ENCODE peak calls at places on chromosomes 16 and 17, in eight cellular contexts. One of them, this sample, is unnamed.
A peak's percentile ranks its signal among the peaks of the same experiment; 100 is the strongest.

GRCh38 chr17:73744411-73744810 is 100.2 kb upstream of the SDK2 start:
- DNase-seq in psoas muscle: no peak
- DNase-seq in WERI-Rb-1: peak; percentile 98
- DNase-seq in IMR-90: no peak
- DNase-seq in pancreas: no peak
- DNase-seq in endodermal cell: no peak
- DNase-seq in breast epithelium: no peak
- DNase-seq in neural progenitor cell: no peak
- DNase-seq in this sample: no peak

GRCh38 chr16:70634861-70635260 is 11.5 kb upstream of the IL34 start:
- DNase-seq in psoas muscle: no peak
- DNase-seq in WERI-Rb-1: no peak
- DNase-seq in IMR-90: peak; percentile 63
- DNase-seq in pancreas: no peak
- DNase-seq in endodermal cell: no peak
- DNase-seq in breast epithelium: no peak
- DNase-seq in neural progenitor cell: no peak
- DNase-seq in this sample: no peak

GRCh38 chr17:77326636-77327035 is 185.9 kb downstream of the SEC14L1 start:
- DNase-seq in psoas muscle: no peak
- DNase-seq in WERI-Rb-1: peak; percentile 5
- DNase-seq in IMR-90: no peak
- DNase-seq in pancreas: no peak
- DNase-seq in endodermal cell: peak; percentile 36
- DNase-seq in breast epithelium: peak; percentile 12
- DNase-seq in neural progenitor cell: no peak
- DNase-seq in this sample: no peak

GRCh38 chr16:87384162-87384999 is 805 bp upstream of the FBXO31 start:
- DNase-seq in psoas muscle: peak; percentile 81
- DNase-seq in WERI-Rb-1: no peak
- DNase-seq in IMR-90: no peak
- DNase-seq in pancreas: no peak
- DNase-seq in endodermal cell: no peak
- DNase-seq in breast epithelium: no peak
- DNase-seq in neural progenitor cell: no peak
- DNase-seq in this sample: no peak

GRCh38 chr17:9645858-9646555 is 690 bp downstream of the USP43 start:
- DNase-seq in psoas muscle: no peak
- DNase-seq in WERI-Rb-1: peak; percentile 59
- DNase-seq in IMR-90: no peak
- DNase-seq in pancreas: peak; percentile 75
- DNase-seq in endodermal cell: peak; percentile 92
- DNase-seq in breast epithelium: peak; percentile 42
- DNase-seq in neural progenitor cell: peak; percentile 73
- DNase-seq in this sample: no peak

GRCh38 chr16:1746693-1747195 is 24.6 kb downstream of the NME3 start:
- DNase-seq in psoas muscle: no peak
- DNase-seq in WERI-Rb-1: no peak
- DNase-seq in IMR-90: no peak
- DNase-seq in pancreas: no peak
- DNase-seq in endodermal cell: no peak
- DNase-seq in breast epithelium: no peak
- DNase-seq in neural progenitor cell: no peak
- DNase-seq in this sample: no peak

GRCh38 chr16:46620265-46621005 is 744 bp downstream of the SHCBP1 start:
- DNase-seq in psoas muscle: no peak
- DNase-seq in WERI-Rb-1: no peak
- DNase-seq in IMR-90: no peak
- DNase-seq in pancreas: no peak
- DNase-seq in endodermal cell: no peak
- DNase-seq in breast epithelium: no peak
- DNase-seq in neural progenitor cell: no peak
- DNase-seq in this sample: no peak

GRCh38 chr17:72985882-72986720 is 106.4 kb downstream of the SLC39A11 start:
- DNase-seq in psoas muscle: peak; percentile 56
- DNase-seq in WERI-Rb-1: peak; percentile 93
- DNase-seq in IMR-90: peak; percentile 80
- DNase-seq in pancreas: peak; percentile 70
- DNase-seq in endodermal cell: peak; percentile 95
- DNase-seq in breast epithelium: peak; percentile 54
- DNase-seq in neural progenitor cell: peak; percentile 88
- DNase-seq in this sample: peak; percentile 31

GRCh38 chr16:70747703-70748631 is 53.0 kb downstream of the VAC14 start:
- DNase-seq in psoas muscle: no peak
- DNase-seq in WERI-Rb-1: no peak
- DNase-seq in IMR-90: peak; percentile 16
- DNase-seq in pancreas: no peak
- DNase-seq in endodermal cell: no peak
- DNase-seq in breast epithelium: peak; percentile 56
- DNase-seq in neural progenitor cell: no peak
- DNase-seq in this sample: no peak

GRCh38 chr16:627458-628239 is 3.1 kb upstream of the WFIKKN1 start:
- DNase-seq in psoas muscle: peak; percentile 89
- DNase-seq in WERI-Rb-1: no peak
- DNase-seq in IMR-90: no peak
- DNase-seq in pancreas: no peak
- DNase-seq in endodermal cell: no peak
- DNase-seq in breast epithelium: no peak
- DNase-seq in neural progenitor cell: no peak
- DNase-seq in this sample: no peak

GRCh38 chr16:8903004-8903403 is 20.9 kb downstream of the LITAFD start:
- DNase-seq in psoas muscle: no peak
- DNase-seq in WERI-Rb-1: no peak
- DNase-seq in IMR-90: no peak
- DNase-seq in pancreas: no peak
- DNase-seq in endodermal cell: no peak
- DNase-seq in breast epithelium: no peak
- DNase-seq in neural progenitor cell: no peak
- DNase-seq in this sample: no peak

GRCh38 chr17:21218101-21218500 is 4.1 kb upstream of the TMEM11 start:
- DNase-seq in psoas muscle: no peak
- DNase-seq in WERI-Rb-1: peak; percentile 27
- DNase-seq in IMR-90: no peak
- DNase-seq in pancreas: no peak
- DNase-seq in endodermal cell: peak; percentile 87
- DNase-seq in breast epithelium: no peak
- DNase-seq in neural progenitor cell: peak; percentile 24
- DNase-seq in this sample: no peak

GRCh38 chr16:56589141-56590039 is at the start of gene MT3:
- DNase-seq in psoas muscle: peak; percentile 69
- DNase-seq in WERI-Rb-1: no peak
- DNase-seq in IMR-90: no peak
- DNase-seq in pancreas: no peak
- DNase-seq in endodermal cell: peak; percentile 81
- DNase-seq in breast epithelium: no peak
- DNase-seq in neural progenitor cell: peak; percentile 85
- DNase-seq in this sample: peak; percentile 21

GRCh38 chr17:57955183-57955952 is at the start of gene CUEDC1:
- DNase-seq in psoas muscle: peak; percentile 93
- DNase-seq in WERI-Rb-1: peak; percentile 84
- DNase-seq in IMR-90: peak; percentile 39
- DNase-seq in pancreas: peak; percentile 77
- DNase-seq in endodermal cell: peak; percentile 93
- DNase-seq in breast epithelium: peak; percentile 55
- DNase-seq in neural progenitor cell: peak; percentile 86
- DNase-seq in this sample: peak; percentile 43

GRCh38 chr17:67503184-67503583 is 126.1 kb downstream of the PITPNC1 start:
- DNase-seq in psoas muscle: no peak
- DNase-seq in WERI-Rb-1: no peak
- DNase-seq in IMR-90: peak; percentile 53
- DNase-seq in pancreas: peak; percentile 37
- DNase-seq in endodermal cell: peak; percentile 44
- DNase-seq in breast epithelium: no peak
- DNase-seq in neural progenitor cell: no peak
- DNase-seq in this sample: no peak

GRCh38 chr16:84647830-84648594 is at the start of gene KLHL36:
- DNase-seq in psoas muscle: peak; percentile 79
- DNase-seq in WERI-Rb-1: peak; percentile 15
- DNase-seq in IMR-90: no peak
- DNase-seq in pancreas: peak; percentile 53
- DNase-seq in endodermal cell: peak; percentile 79
- DNase-seq in breast epithelium: peak; percentile 36
- DNase-seq in neural progenitor cell: peak; percentile 52
- DNase-seq in this sample: peak; percentile 72

GRCh38 chr17:80783461-80783860 is 208.2 kb upstream of the CHMP6 start:
- DNase-seq in psoas muscle: no peak
- DNase-seq in WERI-Rb-1: no peak
- DNase-seq in IMR-90: no peak
- DNase-seq in pancreas: no peak
- DNase-seq in endodermal cell: peak; percentile 52
- DNase-seq in breast epithelium: no peak
- DNase-seq in neural progenitor cell: no peak
- DNase-seq in this sample: no peak

GRCh38 chr17:80781851-80782277 is 209.8 kb upstream of the CHMP6 start:
- DNase-seq in psoas muscle: peak; percentile 71
- DNase-seq in WERI-Rb-1: no peak
- DNase-seq in IMR-90: no peak
- DNase-seq in pancreas: no peak
- DNase-seq in endodermal cell: peak; percentile 55
- DNase-seq in breast epithelium: no peak
- DNase-seq in neural progenitor cell: no peak
- DNase-seq in this sample: no peak

GRCh38 chr17:80783971-80784370 is 207.7 kb upstream of the CHMP6 start:
- DNase-seq in psoas muscle: no peak
- DNase-seq in WERI-Rb-1: no peak
- DNase-seq in IMR-90: no peak
- DNase-seq in pancreas: no peak
- DNase-seq in endodermal cell: peak; percentile 22
- DNase-seq in breast epithelium: no peak
- DNase-seq in neural progenitor cell: no peak
- DNase-seq in this sample: no peak

GRCh38 chr17:80781188-80781577 is 210.5 kb upstream of the CHMP6 start:
- DNase-seq in psoas muscle: no peak
- DNase-seq in WERI-Rb-1: no peak
- DNase-seq in IMR-90: no peak
- DNase-seq in pancreas: no peak
- DNase-seq in endodermal cell: no peak
- DNase-seq in breast epithelium: no peak
- DNase-seq in neural progenitor cell: no peak
- DNase-seq in this sample: no peak

GRCh38 chr17:80782536-80783427 is 208.9 kb upstream of the CHMP6 start:
- DNase-seq in psoas muscle: no peak
- DNase-seq in WERI-Rb-1: no peak
- DNase-seq in IMR-90: peak; percentile 59
- DNase-seq in pancreas: no peak
- DNase-seq in endodermal cell: peak; percentile 60
- DNase-seq in breast epithelium: no peak
- DNase-seq in neural progenitor cell: no peak
- DNase-seq in this sample: peak; percentile 51
- H3K4me3 ChIP-seq in psoas muscle: no peak overlapping the region
- H3K4me3 ChIP-seq in WERI-Rb-1: no peak overlapping the region
- H3K4me3 ChIP-seq in IMR-90: no peak overlapping the region
- H3K4me3 ChIP-seq in pancreas: no peak overlapping the region
- H3K4me3 ChIP-seq in endodermal cell: no peak overlapping the region
- H3K4me3 ChIP-seq in breast epithelium: no peak overlapping the region
- H3K4me3 ChIP-seq in neural progenitor cell: no peak overlapping the region
- H3K4me3 ChIP-seq in this sample: peak overlapping the region; percentile 38

GRCh38 chr16:67880584-67880983 is 4.1 kb upstream of the NRN1L start:
- DNase-seq in psoas muscle: no peak
- DNase-seq in WERI-Rb-1: no peak
- DNase-seq in IMR-90: no peak
- DNase-seq in pancreas: no peak
- DNase-seq in endodermal cell: no peak
- DNase-seq in breast epithelium: no peak
- DNase-seq in neural progenitor cell: no peak
- DNase-seq in this sample: no peak
- H3K36me3 ChIP-seq in psoas muscle: peaks cover 91% of the 10 kb centered on the region
- H3K36me3 ChIP-seq in WERI-Rb-1: peaks cover 89% of the 10 kb centered on the region
- H3K36me3 ChIP-seq in IMR-90: peaks cover 83% of the 10 kb centered on the region
- H3K36me3 ChIP-seq in pancreas: peaks cover 70% of the 10 kb centered on the region
- H3K36me3 ChIP-seq in endodermal cell: peaks cover 79% of the 10 kb centered on the region
- H3K36me3 ChIP-seq in breast epithelium: peaks cover 13% of the 10 kb centered on the region
- H3K36me3 ChIP-seq in neural progenitor cell: no peaks in the 10 kb centered on the region
- H3K36me3 ChIP-seq in this sample: peaks cover 98% of the 10 kb centered on the region

DNA sequence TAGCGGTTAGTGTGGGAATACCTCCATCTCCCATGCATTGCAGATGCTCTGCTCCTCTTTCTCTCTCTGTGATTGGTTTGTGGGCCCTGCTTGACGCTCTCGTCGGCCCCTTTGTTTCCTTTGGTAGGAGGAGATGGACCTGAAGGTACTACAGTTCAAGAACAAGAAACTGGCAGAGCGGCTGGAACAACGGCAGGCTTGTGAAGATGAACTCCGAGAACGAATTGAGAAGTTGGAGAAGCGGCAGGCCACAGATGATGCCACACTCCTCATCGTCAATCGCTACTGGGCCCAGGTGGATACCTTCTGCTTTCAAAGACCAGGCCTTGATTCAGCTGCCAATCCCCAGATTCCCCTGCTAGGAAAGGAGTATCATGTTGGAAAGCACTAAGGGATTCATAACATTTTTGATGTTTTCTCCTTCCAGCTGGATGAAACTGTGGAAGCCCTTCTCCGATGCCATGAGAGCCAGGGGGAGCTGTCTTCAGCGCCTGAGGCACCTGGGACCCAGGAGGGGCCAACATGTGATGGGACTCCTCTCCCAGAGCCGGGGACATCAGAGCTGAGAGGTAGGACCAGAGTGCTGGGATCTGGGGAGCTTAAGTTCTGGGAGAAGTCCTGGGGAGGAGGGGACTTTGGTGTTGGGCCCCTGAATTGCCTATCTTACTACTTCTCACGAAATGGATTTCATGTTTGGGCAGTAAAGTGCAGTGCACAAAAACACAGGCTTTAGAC is 1.0 kb downstream of the RNF40 start:
- DNase-seq in psoas muscle: no peak
- DNase-seq in WERI-Rb-1: no peak
- DNase-seq in IMR-90: no peak
- DNase-seq in pancreas: no peak
- DNase-seq in endodermal cell: no peak
- DNase-seq in breast epithelium: no peak
- DNase-seq in neural progenitor cell: no peak
- DNase-seq in this sample: no peak
- H3K27ac ChIP-seq in psoas muscle: peak overlapping the region; percentile 93
- H3K27ac ChIP-seq in WERI-Rb-1: no peak overlapping the region
- H3K27ac ChIP-seq in IMR-90: no peak overlapping the region
- H3K27ac ChIP-seq in pancreas: no peak overlapping the region
- H3K27ac ChIP-seq in endodermal cell: no peak overlapping the region
- H3K27ac ChIP-seq in breast epithelium: peak overlapping the region; percentile 96
- H3K27ac ChIP-seq in neural progenitor cell: no peak overlapping the region
- H3K27ac ChIP-seq in this sample: peak overlapping the region; percentile 88

DNA sequence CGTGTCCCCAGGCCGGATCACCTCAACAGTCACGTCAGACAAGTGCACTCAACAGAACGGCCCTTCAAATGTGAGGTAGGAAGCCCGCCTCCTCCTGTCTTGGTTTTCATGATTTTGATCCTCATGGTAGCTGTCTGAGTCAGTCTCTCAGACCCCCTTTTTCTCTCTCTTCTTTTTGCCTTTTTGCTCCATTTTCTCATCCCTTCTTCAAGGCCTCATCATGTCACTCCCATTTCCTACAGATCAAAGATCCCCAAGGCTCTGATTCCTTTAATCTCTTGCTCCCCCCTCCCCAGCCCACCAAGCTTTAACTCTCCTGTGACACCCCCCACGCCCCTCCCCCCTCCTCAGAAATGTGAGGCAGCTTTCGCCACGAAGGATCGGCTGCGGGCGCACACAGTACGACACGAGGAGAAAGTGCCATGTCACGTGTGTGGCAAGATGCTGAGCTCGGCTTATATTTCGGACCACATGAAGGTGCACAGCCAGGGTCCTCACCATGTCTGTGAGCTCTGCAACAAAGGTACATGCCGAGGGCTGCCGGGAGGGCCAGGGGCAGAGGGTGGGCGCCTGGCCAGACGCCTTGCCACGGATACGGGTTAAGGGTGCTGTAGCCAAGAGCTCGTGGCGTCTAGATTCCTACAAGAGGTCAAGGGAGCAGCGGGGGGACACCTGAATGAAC is 2.0 kb downstream of the MAZ start:
- DNase-seq in psoas muscle: peak; percentile 59
- DNase-seq in WERI-Rb-1: peak; percentile 53
- DNase-seq in IMR-90: no peak
- DNase-seq in pancreas: no peak
- DNase-seq in endodermal cell: no peak
- DNase-seq in breast epithelium: no peak
- DNase-seq in neural progenitor cell: no peak
- DNase-seq in this sample: peak; percentile 47
- H3K4me3 ChIP-seq in psoas muscle: peak overlapping the region; percentile 71
- H3K4me3 ChIP-seq in WERI-Rb-1: peak overlapping the region; percentile 78
- H3K4me3 ChIP-seq in IMR-90: peak overlapping the region; percentile 62
- H3K4me3 ChIP-seq in pancreas: peak overlapping the region; percentile 60
- H3K4me3 ChIP-seq in endodermal cell: peak overlapping the region; percentile 89
- H3K4me3 ChIP-seq in breast epithelium: peak overlapping the region; percentile 84
- H3K4me3 ChIP-seq in neural progenitor cell: peak overlapping the region; percentile 72
- H3K4me3 ChIP-seq in this sample: peak overlapping the region; percentile 54